ENCODE peak calls at places on chromosomes 12 and 14, in six cellular contexts. P is HepG2, V is A549, I is WTC11, F is H1, Y is K562. Q is an unnamed sample.

GRCh38 chr14:91244501-91244901 is at the start of gene GPR68:
- DNase-seq in P (no peak), V (no peak), I (peak), F (peak), Y (no peak), Q (no peak)

GRCh38 chr12:2170376-2170775 is 117.6 kb downstream of the CACNA1C start:
- DNase-seq in P (no peak), V (no peak), I (no peak), F (no peak), Y (no peak), Q (no peak)

GRCh38 chr14:75879031-75879430 is 102.8 kb downstream of the TGFB3 start:
- DNase-seq in P (no peak), V (no peak), I (no peak), F (no peak), Y (no peak), Q (peak)

GRCh38 chr12:7123806-7124519 is 4.7 kb downstream of the RBP5 start:
- DNase-seq in P (peak), V (no peak), I (no peak), F (no peak), Y (peak), Q (peak)

GRCh38 chr12:28167981-28168485 is 22.2 kb upstream of the CCDC91 start:
- DNase-seq in P (no peak), V (no peak), I (no peak), F (no peak), Y (no peak), Q (no peak)

GRCh38 chr12:19120795-19121194 is 8.7 kb upstream of the PLEKHA5 start:
- DNase-seq in P (no peak), V (no peak), I (no peak), F (no peak), Y (no peak), Q (no peak)

GRCh38 chr12:64825143-64826011 is 930 bp downstream of the TBC1D30 start:
- DNase-seq in P (no peak), V (no peak), I (peak), F (peak), Y (no peak), Q (no peak)

GRCh38 chr12:123900898-123901376 is 71.7 kb downstream of the CCDC92 start:
- DNase-seq in P (no peak), V (no peak), I (peak), F (peak), Y (no peak), Q (no peak)

GRCh38 chr12:91339106-91339505 is 156.5 kb upstream of the DCN start:
- DNase-seq in P (no peak), V (no peak), I (no peak), F (no peak), Y (no peak), Q (no peak)

GRCh38 chr12:91346827-91347226 is 164.2 kb upstream of the DCN start:
- DNase-seq in P (no peak), V (no peak), I (no peak), F (no peak), Y (no peak), Q (no peak)

GRCh38 chr12:91344408-91344807 is 161.8 kb upstream of the DCN start:
- DNase-seq in P (no peak), V (no peak), I (no peak), F (no peak), Y (no peak), Q (no peak)

GRCh38 chr12:91347686-91348085 is 165.1 kb upstream of the DCN start:
- DNase-seq in P (no peak), V (no peak), I (no peak), F (no peak), Y (no peak), Q (no peak)

GRCh38 chr12:91343010-91343409 is 160.4 kb upstream of the DCN start:
- DNase-seq in P (no peak), V (no peak), I (no peak), F (no peak), Y (no peak), Q (no peak)
- TF ChIP-seq JUN in P (no peak), V (no peak), I (no peak), F (no peak), Y (no peak), Q (no peak)

DNA sequence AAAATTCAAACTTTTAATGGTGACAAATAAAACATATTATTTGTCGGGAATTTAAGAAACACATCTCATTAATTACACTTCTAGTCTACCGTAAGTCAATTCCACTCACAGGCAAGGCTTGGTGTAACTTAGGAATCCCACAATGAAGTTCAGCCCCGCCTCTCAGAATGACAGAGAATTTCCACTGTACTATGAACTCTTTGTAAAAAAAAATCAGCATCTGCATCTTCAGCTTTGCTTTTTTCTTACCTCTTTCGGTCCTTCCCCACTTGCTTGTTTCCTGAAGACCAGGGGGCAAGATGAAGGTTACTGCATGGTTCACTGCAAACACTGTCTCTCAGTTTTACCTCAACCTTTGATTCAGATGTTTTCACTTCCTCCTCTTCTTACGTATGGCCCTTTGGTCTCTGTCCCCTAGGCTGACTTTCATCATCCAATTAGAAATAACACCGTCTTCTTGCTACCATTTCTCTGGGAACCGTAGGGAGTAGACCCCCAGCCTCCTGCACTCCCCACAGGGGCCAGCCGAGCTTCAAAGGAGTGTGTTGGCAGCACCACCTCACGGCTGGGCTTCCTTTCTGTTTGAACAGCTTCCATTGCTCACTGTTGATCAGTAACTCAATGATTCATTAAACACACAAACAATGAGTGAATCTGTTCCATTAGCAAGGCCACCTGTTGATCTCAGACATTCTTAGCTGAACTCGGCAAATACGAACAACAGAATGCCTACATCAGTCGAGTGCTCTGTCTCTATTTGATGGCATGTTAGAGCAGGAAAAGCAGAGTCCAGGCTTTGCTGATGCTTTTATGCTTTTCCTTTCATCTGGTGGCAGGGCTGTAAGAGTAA is 343.0 kb downstream of the BMP4 start:
- DNase-seq in P (peak), V (peak), I (no peak), F (no peak), Y (no peak), Q (peak)
- TF ChIP-seq JUN in P (peak), V (peak), I (no peak), F (no peak), Y (no peak), Q (no peak)

GRCh38 chr14:37167151-37168047 is 5.0 kb downstream of the SLC25A21 start:
- DNase-seq in P (no peak), V (no peak), I (peak), F (peak), Y (peak), Q (no peak)
- TF ChIP-seq JUN in P (no peak), V (no peak), I (no peak), F (no peak), Y (no peak), Q (no peak)

GRCh38 chr12:113285679-113286645 is 48.9 kb downstream of the SLC8B1 start:
- DNase-seq in P (no peak), V (no peak), I (no peak), F (no peak), Y (no peak), Q (no peak)
- TF ChIP-seq JUN in P (no peak), V (no peak), I (no peak), F (no peak), Y (no peak), Q (no peak)

GRCh38 chr14:102986810-102987579 is 64.5 kb downstream of the AMN start:
- DNase-seq in P (peak), V (no peak), I (no peak), F (no peak), Y (no peak), Q (peak)
- TF ChIP-seq JUN in P (no peak), V (no peak), I (no peak), F (no peak), Y (no peak), Q (no peak)

GRCh38 chr12:58359084-58359483 is 417.7 kb downstream of the ATP23 start:
- DNase-seq in P (no peak), V (no peak), I (no peak), F (no peak), Y (no peak), Q (no peak)
- TF ChIP-seq JUN in P (no peak), V (no peak), I (no peak), F (no peak), Y (no peak), Q (no peak)

GRCh38 chr12:50222275-50222783 is 55.2 kb upstream of the CERS5 start:
- DNase-seq in P (no peak), V (no peak), I (peak), F (no peak), Y (peak), Q (peak)
- TF ChIP-seq JUN in P (no peak), V (no peak), I (no peak), F (no peak), Y (no peak), Q (no peak)

GRCh38 chr14:100442036-100442435 is 118.9 kb downstream of the SLC25A47 start:
- DNase-seq in P (no peak), V (no peak), I (no peak), F (peak), Y (no peak), Q (no peak)

GRCh38 chr14:100440207-100440631 is 117.1 kb downstream of the SLC25A47 start:
- DNase-seq in P (peak), V (peak), I (peak), F (peak), Y (peak), Q (peak)

GRCh38 chr14:100440758-100441203 is 117.6 kb downstream of the SLC25A47 start:
- DNase-seq in P (no peak), V (no peak), I (no peak), F (no peak), Y (peak), Q (peak)

GRCh38 chr14:100442473-100443260 is 119.5 kb downstream of the SLC25A47 start:
- DNase-seq in P (no peak), V (no peak), I (no peak), F (peak), Y (no peak), Q (no peak)

DNA sequence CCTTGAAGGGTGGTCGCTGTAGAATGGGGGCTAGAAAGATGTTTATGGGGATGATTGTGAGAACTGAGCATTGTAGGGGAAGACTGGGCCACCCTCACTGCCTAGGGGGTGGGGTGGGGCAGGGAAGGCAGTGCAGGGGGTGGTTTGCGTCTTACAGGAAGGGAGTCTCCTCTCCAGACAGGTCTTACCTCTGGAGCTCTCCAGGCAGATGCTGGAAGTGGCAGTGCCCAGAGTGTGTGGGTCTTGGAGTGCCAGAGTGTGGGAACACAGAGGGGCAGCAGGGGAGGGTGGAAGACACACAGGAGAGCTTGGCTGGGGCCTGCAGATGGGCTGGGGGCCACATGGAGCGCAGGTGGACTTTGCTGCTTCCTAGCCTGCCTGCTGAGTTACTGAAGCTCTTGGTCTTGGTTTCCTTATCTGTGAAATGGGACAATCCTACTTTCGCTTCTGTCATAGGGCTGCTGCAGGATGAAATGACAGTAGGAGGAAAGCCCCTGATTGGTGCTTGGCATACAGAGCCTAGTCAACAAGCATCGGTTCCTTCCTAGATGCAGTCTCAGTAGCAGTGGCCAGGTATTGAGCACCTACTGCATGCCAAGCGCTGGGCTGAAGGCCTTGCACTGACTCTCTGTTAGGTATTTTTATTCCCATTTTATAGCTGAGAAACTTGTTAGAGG is 118.3 kb downstream of the SLC25A47 start:
- DNase-seq in P (no peak), V (no peak), I (no peak), F (peak), Y (peak), Q (no peak)
- TF ChIP-seq JUN in P (no peak), V (no peak), I (no peak), F (no peak), Y (no peak), Q (no peak)

Q was measured in endothelial cell of umbilical vein.